ENCODE peak calls at places on chromosome X, in five cellular contexts. W is astrocyte, X is GM12865, U is right atrium auricular region, C is fibroblast of mammary gland. P is an unnamed sample.
A peak's percentile ranks its signal among the peaks of the same experiment; 100 is the strongest.

GRCh38 chrX:22351966-22352365 is 79.3 kb downstream of the CBLL2 start:
- DNase-seq in W (no peak), X (no peak), U (no peak), C (peak; percentile 26), P (no peak)

GRCh38 chrX:121641560-121641959 is 594.1 kb downstream of the GLUD2 start:
- DNase-seq in W (peak; percentile 71), X (no peak), U (no peak), C (peak; percentile 85), P (no peak)

GRCh38 chrX:110425222-110425621 is 66.6 kb downstream of the RTL9 start:
- DNase-seq in W (no peak), X (no peak), U (no peak), C (no peak), P (no peak)

GRCh38 chrX:31268359-31268758 is 196.5 kb upstream of the FTHL17 start:
- DNase-seq in W (no peak), X (no peak), U (no peak), C (no peak), P (no peak)

GRCh38 chrX:68196939-68197791 is 236.1 kb downstream of the OPHN1 start:
- DNase-seq in W (peak; percentile 20), X (peak; percentile 37), U (no peak), C (peak; percentile 53), P (no peak)

GRCh38 chrX:8815460-8816065 is 14.4 kb upstream of the FAM9A start:
- DNase-seq in W (peak; percentile 8), X (peak; percentile 40), U (no peak), C (peak; percentile 48), P (no peak)

GRCh38 chrX:1093112-1093511 is 119.3 kb downstream of the CRLF2 start:
- DNase-seq in W (no peak), X (no peak), U (no peak), C (no peak), P (no peak)

GRCh38 chrX:119870626-119871131 is 854 bp downstream of the RNF113A start:
- DNase-seq in W (no peak), X (peak; percentile 50), U (no peak), C (no peak), P (no peak)

GRCh38 chrX:123731987-123732678 is 719 bp downstream of the THOC2 start:
- DNase-seq in W (no peak), X (peak; percentile 3), U (no peak), C (no peak), P (no peak)

GRCh38 chrX:53211391-53211978 is 13.5 kb downstream of the KDM5C start:
- DNase-seq in W (peak; percentile 50), X (no peak), U (no peak), C (peak; percentile 58), P (no peak)

GRCh38 chrX:133908223-133908622 is 77.2 kb downstream of the GPC3 start:
- DNase-seq in W (no peak), X (no peak), U (no peak), C (no peak), P (no peak)

GRCh38 chrX:133911816-133912495 is 73.4 kb downstream of the GPC3 start:
- DNase-seq in W (no peak), X (no peak), U (no peak), C (no peak), P (no peak)

GRCh38 chrX:133910539-133910938 is 74.9 kb downstream of the GPC3 start:
- DNase-seq in W (no peak), X (no peak), U (no peak), C (no peak), P (no peak)

GRCh38 chrX:133913009-133913408 is 72.4 kb downstream of the GPC3 start:
- DNase-seq in W (no peak), X (no peak), U (no peak), C (no peak), P (no peak)

DNA sequence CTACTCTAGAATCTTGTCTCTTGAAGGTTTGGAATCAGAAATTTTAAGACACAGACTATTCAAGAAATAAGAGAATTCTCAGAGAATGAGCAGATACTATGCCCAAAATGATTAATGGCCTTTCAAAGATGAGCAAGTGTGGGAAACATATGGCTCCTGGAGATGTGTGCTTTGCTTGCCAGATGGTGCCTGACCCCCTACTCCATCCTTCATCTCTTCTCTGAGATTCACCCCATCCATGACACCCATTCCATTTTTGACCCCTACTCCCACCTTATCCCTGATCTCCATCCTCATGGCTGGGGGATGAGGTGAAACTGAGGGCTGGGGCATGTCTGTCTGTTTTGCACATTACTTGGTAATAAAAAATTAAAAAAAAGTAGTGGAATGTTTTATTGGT is 75.5 kb downstream of the GPC3 start:
- DNase-seq in W (no peak), X (no peak), U (no peak), C (no peak), P (no peak)
- H3K4me3 ChIP-seq in W (no peak overlapping the region), X (no peak overlapping the region), U (no peak overlapping the region), C (no peak overlapping the region), P (no peak overlapping the region)

GRCh38 chrX:135050603-135051002 is 1.3 kb downstream of the RTL8A start:
- DNase-seq in W (no peak), X (no peak), U (no peak), C (no peak), P (no peak)
- H3K4me3 ChIP-seq in W (peak overlapping the region; percentile 66), X (no peak overlapping the region), U (no peak overlapping the region), C (peak overlapping the region; percentile 61), P (peak overlapping the region; percentile 75)

DNA sequence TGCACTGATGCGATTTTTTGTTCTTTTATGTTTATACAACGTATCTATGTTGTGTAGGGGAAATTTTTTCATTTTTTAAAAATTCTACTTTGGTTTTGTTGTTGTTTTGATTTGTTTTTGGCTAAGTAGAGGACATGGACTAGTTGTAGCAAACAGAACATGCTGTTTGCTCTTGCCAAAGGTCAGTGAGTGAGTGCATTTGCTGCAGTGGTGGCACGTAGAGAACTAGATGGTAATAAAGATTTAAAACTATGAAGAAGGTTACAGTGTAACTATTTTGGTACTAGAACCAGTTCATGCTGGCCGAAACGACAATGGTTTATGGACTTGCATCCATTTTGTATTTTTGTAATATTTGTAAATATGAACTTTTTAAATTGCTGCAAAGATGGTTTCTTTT is 1.9 kb upstream of the SCML1 start:
- DNase-seq in W (no peak), X (no peak), U (no peak), C (no peak), P (no peak)
- H3K4me3 ChIP-seq in W (no peak overlapping the region), X (no peak overlapping the region), U (no peak overlapping the region), C (no peak overlapping the region), P (no peak overlapping the region)

GRCh38 chrX:48695925-48696300 is 621 bp upstream of the SUV39H1 start:
- DNase-seq in W (no peak), X (no peak), U (no peak), C (no peak), P (no peak)

GRCh38 chrX:48696301-48697181 is at the start of gene SUV39H1:
- DNase-seq in W (peak; percentile 65), X (peak; percentile 94), U (peak; percentile 86), C (peak; percentile 80), P (peak; percentile 89)

GRCh38 chrX:48694776-48695523 is 1.6 kb upstream of the SUV39H1 start:
- DNase-seq in W (no peak), X (no peak), U (no peak), C (no peak), P (no peak)

GRCh38 chrX:48697182-48697727 is 721 bp downstream of the SUV39H1 start:
- DNase-seq in W (peak; percentile 4), X (no peak), U (no peak), C (no peak), P (no peak)

DNA sequence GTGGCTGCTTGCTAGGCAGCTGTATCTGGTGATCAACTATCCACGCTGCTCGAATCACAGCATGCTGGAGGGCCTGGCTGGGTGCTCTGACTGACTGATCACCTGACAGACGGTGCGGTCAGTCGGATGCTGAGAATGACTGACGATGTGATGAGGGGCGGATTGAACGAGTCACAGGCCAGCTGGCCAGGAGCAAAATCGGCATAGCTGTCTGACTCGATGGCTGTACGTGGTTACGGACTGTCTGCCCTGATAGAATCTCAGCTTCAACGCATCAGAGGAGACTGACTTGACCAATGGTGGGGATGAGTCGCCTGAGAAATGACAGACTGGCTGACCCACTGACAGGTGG is 1.0 kb upstream of the SUV39H1 start:
- DNase-seq in W (peak; percentile 17), X (no peak), U (no peak), C (peak; percentile 45), P (no peak)
- H3K4me3 ChIP-seq in W (peak overlapping the region; percentile 75), X (peak overlapping the region; percentile 53), U (no peak overlapping the region), C (peak overlapping the region; percentile 56), P (peak overlapping the region; percentile 61)

DNA sequence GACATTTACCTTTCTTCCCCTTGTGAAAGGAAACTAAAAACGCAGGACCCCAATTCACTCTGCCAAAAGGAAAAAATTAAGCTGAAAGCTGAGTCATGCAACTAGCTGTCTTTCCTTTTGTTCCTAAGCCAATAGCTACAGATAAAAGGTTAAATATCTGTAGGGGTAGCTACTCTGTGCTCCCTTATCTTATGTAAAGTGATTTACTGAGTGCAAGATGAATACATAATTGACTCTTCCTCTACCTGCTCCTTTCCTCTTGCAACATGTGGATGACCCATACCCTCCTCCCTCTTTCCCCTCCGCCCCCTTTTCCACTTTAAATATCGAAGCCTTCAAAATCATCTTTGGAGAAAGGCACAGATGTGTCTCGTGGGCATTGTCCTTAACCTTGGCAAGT is 68.0 kb upstream of the ZNF157 start:
- DNase-seq in W (no peak), X (no peak), U (no peak), C (no peak), P (no peak)
- H3K4me3 ChIP-seq in W (no peak overlapping the region), X (no peak overlapping the region), U (no peak overlapping the region), C (no peak overlapping the region), P (no peak overlapping the region)

DNA sequence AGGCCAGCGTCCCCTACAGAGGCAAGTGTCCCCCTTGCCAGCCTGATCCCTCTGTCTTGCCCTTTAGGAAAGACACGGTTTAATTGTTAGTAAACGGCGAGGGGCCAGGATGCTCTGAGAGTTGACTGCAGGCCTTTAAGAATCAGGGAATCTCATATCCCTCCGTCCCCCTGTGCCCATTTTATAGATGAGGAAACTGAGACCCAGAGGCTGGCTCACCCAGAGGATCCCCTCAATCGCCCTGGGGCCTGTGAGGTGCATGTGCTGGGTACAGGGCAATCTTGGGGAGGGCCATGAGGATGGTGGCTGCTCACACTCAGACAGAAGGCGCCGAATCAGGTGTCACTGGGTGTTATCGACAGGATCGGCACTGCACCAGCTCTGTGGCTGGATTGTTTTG is 575 bp downstream of the ZNF185 start:
- DNase-seq in W (no peak), X (no peak), U (no peak), C (no peak), P (no peak)
- H3K4me3 ChIP-seq in W (peak overlapping the region; percentile 42), X (no peak overlapping the region), U (no peak overlapping the region), C (no peak overlapping the region), P (no peak overlapping the region)

P was measured in gastrocnemius medialis.